ENCODE peak calls at places on chromosome 9, in seven cellular contexts. D is gastrocnemius medialis; F is left ventricle myocardium inferior; O is cerebellar cortex; K is naive thymus-derived CD4-positive, alpha-beta T cell; S is nephron progenitor cell; J is posterior cingulate gyrus. R is an unnamed sample.

GRCh38 chr9:135341612-135342169 is 137.9 kb upstream of the PPP1R26 start:
- DNase-seq in D (no peak), F (no peak), O (no peak), K (no peak), S (no peak), J (no peak), R (no peak)

GRCh38 chr9:92954078-92954861 is 6.9 kb downstream of the FGD3 start:
- DNase-seq in D (no peak), F (peak; percentile 52), O (no peak), K (peak; percentile 90), S (no peak), J (no peak), R (no peak)

GRCh38 chr9:130110166-130110565 is 56.5 kb downstream of the GPR107 start:
- DNase-seq in D (no peak), F (no peak), O (peak; percentile 70), K (peak; percentile 35), S (no peak), J (no peak), R (no peak)

GRCh38 chr9:70590264-70590646 is 175.8 kb upstream of the KLF9 start:
- DNase-seq in D (no peak), F (no peak), O (no peak), K (no peak), S (no peak), J (no peak), R (peak; percentile 75)

GRCh38 chr9:36798350-36799065 is 225.8 kb downstream of the MELK start:
- DNase-seq in D (no peak), F (no peak), O (no peak), K (no peak), S (peak; percentile 31), J (peak; percentile 54), R (no peak)

GRCh38 chr9:136297016-136297691 is 6.7 kb downstream of the CCDC187 start:
- DNase-seq in D (no peak), F (no peak), O (peak; percentile 81), K (no peak), S (no peak), J (no peak), R (peak; percentile 47)

GRCh38 chr9:82972446-82972845 is 90.5 kb downstream of the RASEF start:
- DNase-seq in D (no peak), F (no peak), O (no peak), K (no peak), S (no peak), J (no peak), R (no peak)

GRCh38 chr9:127742435-127743088 is 7.5 kb upstream of the TOR2A start:
- DNase-seq in D (peak; percentile 35), F (no peak), O (peak; percentile 90), K (no peak), S (peak; percentile 90), J (no peak), R (peak; percentile 68)

GRCh38 chr9:36092014-36092413 is 44.5 kb upstream of the GLIPR2 start:
- DNase-seq in D (no peak), F (no peak), O (no peak), K (no peak), S (no peak), J (no peak), R (no peak)

GRCh38 chr9:127030814-127031740 is 91.4 kb downstream of the ANGPTL2 start:
- DNase-seq in D (no peak), F (no peak), O (no peak), K (no peak), S (no peak), J (no peak), R (no peak)

R was measured in trophoblast cell.